ENCODE peak calls at places on chromosomes 6 and 20, in four cellular contexts. One of them, this sample, is unnamed.

GRCh38 chr6:20696676-20697075 is 162.4 kb downstream of the CDKAL1 start:
- DNase-seq in GM12878: no peak
- DNase-seq in EL: peak
- DNase-seq in T-helper 17 cell: no peak
- DNase-seq in this sample: peak

GRCh38 chr6:144338951-144339681 is 54.0 kb downstream of the UTRN start:
- DNase-seq in GM12878: no peak
- DNase-seq in EL: no peak
- DNase-seq in T-helper 17 cell: no peak
- DNase-seq in this sample: no peak

GRCh38 chr6:75151013-75151412 is 54.8 kb downstream of the COL12A1 start:
- DNase-seq in GM12878: no peak
- DNase-seq in EL: peak
- DNase-seq in T-helper 17 cell: no peak
- DNase-seq in this sample: peak

GRCh38 chr20:1508576-1508975 is 17.4 kb upstream of the SIRPB2 start:
- DNase-seq in GM12878: no peak
- DNase-seq in EL: peak
- DNase-seq in T-helper 17 cell: no peak
- DNase-seq in this sample: no peak

GRCh38 chr6:132919476-132919875 is 105.1 kb downstream of the RPS12 start:
- DNase-seq in GM12878: no peak
- DNase-seq in EL: peak
- DNase-seq in T-helper 17 cell: no peak
- DNase-seq in this sample: peak

GRCh38 chr6:83853178-83853967 is at the start of gene RIPPLY2:
- DNase-seq in GM12878: no peak
- DNase-seq in EL: peak
- DNase-seq in T-helper 17 cell: no peak
- DNase-seq in this sample: peak

GRCh38 chr6:29107758-29108157 is at the start of gene OR2J3:
- DNase-seq in GM12878: no peak
- DNase-seq in EL: no peak
- DNase-seq in T-helper 17 cell: no peak
- DNase-seq in this sample: no peak

GRCh38 chr6:72643214-72643613 is 21.4 kb downstream of the KCNQ5 start:
- DNase-seq in GM12878: no peak
- DNase-seq in EL: no peak
- DNase-seq in T-helper 17 cell: no peak
- DNase-seq in this sample: no peak

GRCh38 chr6:16402501-16402900 is 164.1 kb downstream of the GMPR start:
- DNase-seq in GM12878: no peak
- DNase-seq in EL: peak
- DNase-seq in T-helper 17 cell: no peak
- DNase-seq in this sample: no peak

GRCh38 chr6:72588155-72588554 is 33.7 kb upstream of the KCNQ5 start:
- DNase-seq in GM12878: no peak
- DNase-seq in EL: no peak
- DNase-seq in T-helper 17 cell: no peak
- DNase-seq in this sample: no peak

GRCh38 chr6:75932067-75932466 is 140.4 kb downstream of the IMPG1 start:
- DNase-seq in GM12878: no peak
- DNase-seq in EL: peak
- DNase-seq in T-helper 17 cell: no peak
- DNase-seq in this sample: peak

GRCh38 chr6:31877125-31877650 is 1.6 kb downstream of the SLC44A4 start:
- DNase-seq in GM12878: no peak
- DNase-seq in EL: no peak
- DNase-seq in T-helper 17 cell: no peak
- DNase-seq in this sample: no peak

GRCh38 chr6:89251976-89252375 is 34.8 kb upstream of the GABRR1 start:
- DNase-seq in GM12878: no peak
- DNase-seq in EL: no peak
- DNase-seq in T-helper 17 cell: no peak
- DNase-seq in this sample: no peak

GRCh38 chr6:105794263-105794662 is 291.9 kb upstream of the PRDM1 start:
- DNase-seq in GM12878: no peak
- DNase-seq in EL: no peak
- DNase-seq in T-helper 17 cell: no peak
- DNase-seq in this sample: no peak

GRCh38 chr6:166969390-166970002 is 13.1 kb upstream of the RNASET2 start:
- DNase-seq in GM12878: no peak
- DNase-seq in EL: no peak
- DNase-seq in T-helper 17 cell: no peak
- DNase-seq in this sample: no peak

GRCh38 chr6:154805288-154805911 is 72.2 kb downstream of the SCAF8 start:
- DNase-seq in GM12878: no peak
- DNase-seq in EL: peak
- DNase-seq in T-helper 17 cell: no peak
- DNase-seq in this sample: peak

GRCh38 chr6:48311301-48311700 is 200.3 kb upstream of the PTCHD4 start:
- DNase-seq in GM12878: no peak
- DNase-seq in EL: no peak
- DNase-seq in T-helper 17 cell: no peak
- DNase-seq in this sample: no peak

GRCh38 chr6:28001751-28002150 is 44.7 kb downstream of the OR2B6 start:
- DNase-seq in GM12878: no peak
- DNase-seq in EL: no peak
- DNase-seq in T-helper 17 cell: no peak
- DNase-seq in this sample: no peak

GRCh38 chr20:49871391-49871948 is 43.9 kb downstream of the SPATA2 start:
- DNase-seq in GM12878: no peak
- DNase-seq in EL: no peak
- DNase-seq in T-helper 17 cell: no peak
- DNase-seq in this sample: no peak

GRCh38 chr20:49889943-49890650 is 25.2 kb downstream of the SPATA2 start:
- DNase-seq in GM12878: no peak
- DNase-seq in EL: no peak
- DNase-seq in T-helper 17 cell: no peak
- DNase-seq in this sample: no peak

GRCh38 chr6:89209457-89209856 is 7.7 kb downstream of the GABRR1 start:
- DNase-seq in GM12878: no peak
- DNase-seq in EL: no peak
- DNase-seq in T-helper 17 cell: no peak
- DNase-seq in this sample: no peak

GRCh38 chr20:41172296-41173140 is 35.2 kb downstream of the PLCG1 start:
- DNase-seq in GM12878: no peak
- DNase-seq in EL: no peak
- DNase-seq in T-helper 17 cell: no peak
- DNase-seq in this sample: no peak

GRCh38 chr6:148648754-148649453 is 97.9 kb upstream of the UST start:
- DNase-seq in GM12878: no peak
- DNase-seq in EL: no peak
- DNase-seq in T-helper 17 cell: no peak
- DNase-seq in this sample: no peak

GRCh38 chr6:110325197-110325596 is 33.0 kb downstream of the METTL24 start:
- DNase-seq in GM12878: no peak
- DNase-seq in EL: peak
- DNase-seq in T-helper 17 cell: no peak
- DNase-seq in this sample: peak

GRCh38 chr6:27924179-27924578 is 12.0 kb upstream of the OR2B2 start:
- DNase-seq in GM12878: no peak
- DNase-seq in EL: no peak
- DNase-seq in T-helper 17 cell: no peak
- DNase-seq in this sample: no peak

GRCh38 chr20:4043801-4044200 is 28.4 kb upstream of the RNF24 start:
- DNase-seq in GM12878: no peak
- DNase-seq in EL: no peak
- DNase-seq in T-helper 17 cell: no peak
- DNase-seq in this sample: no peak

GRCh38 chr6:51339728-51340127 is 521.1 kb downstream of the TFAP2B start:
- DNase-seq in GM12878: no peak
- DNase-seq in EL: no peak
- DNase-seq in T-helper 17 cell: no peak
- DNase-seq in this sample: no peak